ENCODE peak calls at places on chromosomes 2 and 18, in ten cellular contexts. L is HCEC 1CT; S is fibroblast of lung; Z is HTR-8/SVneo; C is astrocyte; N is choroid plexus epithelial cell; U is iPS DF 19.7; D is NCI-H510A; Q is naive thymus-derived CD4-positive, alpha-beta T cell; X is right lobe of liver. O is an unnamed sample.
A peak's percentile ranks its signal among the peaks of the same experiment; 100 is the strongest.

GRCh38 chr18:23587220-23587642 is 925 bp upstream of the NPC1 start:
- DNase-seq in L (no peak), S (no peak), Z (no peak), C (no peak), N (no peak), U (no peak), D (no peak), Q (no peak), X (no peak), O (no peak)

GRCh38 chr2:124112966-124113365 is 87.9 kb downstream of the CNTNAP5 start:
- DNase-seq in L (no peak), S (peak; percentile 68), Z (no peak), C (peak; percentile 52), N (peak; percentile 3), U (no peak), D (no peak), Q (no peak), X (no peak), O (peak; percentile 76)

GRCh38 chr2:73249636-73250035 is 15.5 kb downstream of the CCT7 start:
- DNase-seq in L (no peak), S (no peak), Z (no peak), C (no peak), N (no peak), U (no peak), D (no peak), Q (no peak), X (no peak), O (no peak)

GRCh38 chr2:85215074-85216050 is 82.2 kb downstream of the TCF7L1 start:
- DNase-seq in L (no peak), S (peak; percentile 94), Z (no peak), C (peak; percentile 92), N (peak; percentile 84), U (no peak), D (no peak), Q (no peak), X (no peak), O (no peak)

GRCh38 chr2:151114934-151115333 is 146.7 kb downstream of the RBM43 start:
- DNase-seq in L (no peak), S (peak; percentile 9), Z (no peak), C (peak; percentile 1), N (peak; percentile 30), U (no peak), D (no peak), Q (no peak), X (no peak), O (no peak)

GRCh38 chr18:62834715-62835114 is 119.4 kb downstream of the PHLPP1 start:
- DNase-seq in L (no peak), S (no peak), Z (no peak), C (no peak), N (no peak), U (no peak), D (no peak), Q (no peak), X (no peak), O (no peak)

GRCh38 chr2:39571197-39571731 is 94.5 kb upstream of the TMEM178A start:
- DNase-seq in L (no peak), S (peak; percentile 73), Z (no peak), C (peak; percentile 69), N (peak; percentile 21), U (no peak), D (no peak), Q (no peak), X (no peak), O (no peak)

GRCh38 chr2:148930046-148930775 is 55.2 kb downstream of the KIF5C start:
- DNase-seq in L (no peak), S (no peak), Z (no peak), C (no peak), N (peak; percentile 10), U (no peak), D (no peak), Q (no peak), X (no peak), O (no peak)

GRCh38 chr2:37389984-37390765 is 45.7 kb downstream of the QPCT start:
- DNase-seq in L (peak; percentile 91), S (peak; percentile 91), Z (peak; percentile 88), C (peak; percentile 89), N (peak; percentile 91), U (peak; percentile 80), D (peak; percentile 15), Q (peak; percentile 49), X (no peak), O (peak; percentile 55)

GRCh38 chr2:238636269-238637073 is 209.7 kb downstream of the ASB1 start:
- DNase-seq in L (peak; percentile 67), S (peak; percentile 47), Z (peak; percentile 57), C (peak; percentile 39), N (no peak), U (no peak), D (no peak), Q (no peak), X (no peak), O (no peak)

GRCh38 chr2:9439536-9439935 is 16.1 kb downstream of the CPSF3 start:
- DNase-seq in L (peak; percentile 43), S (peak; percentile 24), Z (no peak), C (no peak), N (peak; percentile 30), U (no peak), D (no peak), Q (no peak), X (no peak), O (no peak)

GRCh38 chr2:23756593-23757292 is 170.2 kb downstream of the ATAD2B start:
- DNase-seq in L (no peak), S (no peak), Z (no peak), C (no peak), N (no peak), U (no peak), D (no peak), Q (no peak), X (no peak), O (no peak)

GRCh38 chr18:35073186-35074105 is 32.2 kb downstream of the MAPRE2 start:
- DNase-seq in L (peak; percentile 53), S (peak; percentile 50), Z (no peak), C (peak; percentile 49), N (peak; percentile 72), U (no peak), D (no peak), Q (no peak), X (no peak), O (no peak)

GRCh38 chr2:111071480-111072143 is 49.1 kb upstream of the BCL2L11 start:
- DNase-seq in L (peak; percentile 70), S (peak; percentile 82), Z (peak; percentile 45), C (peak; percentile 80), N (peak; percentile 88), U (no peak), D (no peak), Q (no peak), X (no peak), O (no peak)

GRCh38 chr18:21820035-21820810 is 79.6 kb downstream of the MIB1 start:
- DNase-seq in L (peak; percentile 35), S (peak; percentile 23), Z (peak; percentile 38), C (peak; percentile 2), N (peak; percentile 67), U (no peak), D (no peak), Q (no peak), X (no peak), O (peak; percentile 45)

GRCh38 chr2:138502253-138503086 is 900 bp downstream of the SPOPL start:
- DNase-seq in L (peak; percentile 5), S (peak; percentile 10), Z (no peak), C (no peak), N (peak; percentile 18), U (no peak), D (peak; percentile 8), Q (no peak), X (no peak), O (peak; percentile 20)

GRCh38 chr2:13006829-13007715 is 290.3 kb downstream of the TRIB2 start:
- DNase-seq in L (peak; percentile 50), S (peak; percentile 58), Z (peak; percentile 56), C (peak; percentile 39), N (peak; percentile 87), U (peak; percentile 33), D (no peak), Q (peak; percentile 66), X (peak; percentile 29), O (peak; percentile 59)

GRCh38 chr2:31387850-31388249 is 26.7 kb downstream of the XDH start:
- DNase-seq in L (no peak), S (no peak), Z (no peak), C (no peak), N (no peak), U (no peak), D (no peak), Q (no peak), X (no peak), O (no peak)

GRCh38 chr2:221104391-221104811 is 467.7 kb downstream of the EPHA4 start:
- DNase-seq in L (peak; percentile 56), S (peak; percentile 73), Z (no peak), C (peak; percentile 61), N (no peak), U (no peak), D (peak; percentile 44), Q (no peak), X (peak; percentile 38), O (no peak)

GRCh38 chr2:120675460-120676130 is 60.1 kb upstream of the GLI2 start:
- DNase-seq in L (peak; percentile 44), S (no peak), Z (peak; percentile 74), C (peak; percentile 8), N (peak; percentile 70), U (no peak), D (peak; percentile 3), Q (peak; percentile 33), X (peak; percentile 68), O (peak; percentile 41)

GRCh38 chr2:178506524-178506923 is 26.3 kb downstream of the PLEKHA3 start:
- DNase-seq in L (no peak), S (no peak), Z (no peak), C (no peak), N (no peak), U (no peak), D (no peak), Q (no peak), X (no peak), O (no peak)

GRCh38 chr2:108921096-108922030 is 67.7 kb downstream of the EDAR start:
- DNase-seq in L (no peak), S (no peak), Z (no peak), C (no peak), N (no peak), U (no peak), D (no peak), Q (no peak), X (no peak), O (no peak)

GRCh38 chr2:79855264-79856006 is 342.6 kb downstream of the CTNNA2 start:
- DNase-seq in L (no peak), S (peak; percentile 25), Z (peak; percentile 18), C (no peak), N (peak; percentile 8), U (no peak), D (no peak), Q (no peak), X (no peak), O (peak; percentile 1)